ENCODE peak calls at places on chromosomes 13 and 19, in four cellular contexts. W is stromal cell of bone marrow; H is body of pancreas; E is effector memory CD4-positive, alpha-beta T cell. U is an unnamed sample.

GRCh38 chr13:99741979-99742378 is 229.6 kb downstream of the ZIC5 start:
- DNase-seq in E (no peak), W (no peak), H (no peak), U (no peak)

GRCh38 chr19:34217952-34218817 is 36.2 kb upstream of the GARRE1 start:
- DNase-seq in H (no peak), W (peak), E (peak), U (peak)

GRCh38 chr13:101499406-101499805 is 46.9 kb downstream of the ITGBL1 start:
- DNase-seq in W (peak), H (no peak), E (no peak), U (no peak)

GRCh38 chr13:93775507-93776108 is 549.0 kb downstream of the GPC6 start:
- DNase-seq in H (no peak), W (peak), E (no peak), U (peak)

GRCh38 chr13:78376822-78377221 is 226.5 kb downstream of the POU4F1 start:
- DNase-seq in H (no peak), E (no peak), W (no peak), U (no peak)

GRCh38 chr13:84962849-84963248 is 836.4 kb downstream of the SLITRK6 start:
- DNase-seq in H (no peak), W (no peak), E (no peak), U (no peak)

GRCh38 chr19:47107201-47107952 is 6.2 kb downstream of the ZC3H4 start:
- DNase-seq in W (no peak), H (peak), E (no peak), U (no peak)

GRCh38 chr13:40187324-40187795 is 479.1 kb downstream of the FOXO1 start:
- DNase-seq in H (no peak), W (no peak), E (peak), U (no peak)

GRCh38 chr13:50629497-50629896 is 214.0 kb downstream of the DLEU7 start:
- DNase-seq in E (no peak), W (no peak), H (no peak), U (no peak)

GRCh38 chr13:24232037-24232436 is 71.5 kb downstream of the SPATA13 start:
- DNase-seq in H (no peak), W (no peak), E (no peak), U (no peak)

GRCh38 chr19:58439576-58440554 is at the start of gene ZNF132:
- DNase-seq in E (peak), H (peak), W (peak), U (peak)

GRCh38 chr13:31131470-31131961 is 30.2 kb downstream of the HSPH1 start:
- DNase-seq in W (no peak), H (no peak), E (no peak), U (no peak)

GRCh38 chr19:3536429-3537100 is 2.4 kb upstream of the TEKTIP1 start:
- DNase-seq in E (no peak), W (no peak), H (no peak), U (no peak)

U was measured in GM04503.